ENCODE peak calls at places on chromosomes 6 and 20, in four cellular contexts. One of them, this sample, is unnamed.

GRCh38 chr20:43507150-43508080 is at the start of gene L3MBTL1:
- DNase-seq in progenitor cell of endocrine pancreas: peak; percentile 72
- DNase-seq in cardiac fibroblast: peak; percentile 33
- DNase-seq in left cardiac atrium: peak; percentile 62
- DNase-seq in this sample: peak; percentile 96

GRCh38 chr6:2793491-2794151 is 28.4 kb downstream of the WRNIP1 start:
- DNase-seq in cardiac fibroblast: peak; percentile 17
- DNase-seq in progenitor cell of endocrine pancreas: no peak
- DNase-seq in left cardiac atrium: no peak
- DNase-seq in this sample: no peak

GRCh38 chr20:37275125-37275524 is 13.5 kb upstream of the GHRH start:
- DNase-seq in progenitor cell of endocrine pancreas: no peak
- DNase-seq in left cardiac atrium: no peak
- DNase-seq in cardiac fibroblast: no peak
- DNase-seq in this sample: no peak

GRCh38 chr6:117463762-117464665 is 18.5 kb upstream of the DCBLD1 start:
- DNase-seq in cardiac fibroblast: peak; percentile 88
- DNase-seq in progenitor cell of endocrine pancreas: no peak
- DNase-seq in left cardiac atrium: no peak
- DNase-seq in this sample: no peak

GRCh38 chr20:438581-439469 is 23.5 kb downstream of the TBC1D20 start:
- DNase-seq in cardiac fibroblast: no peak
- DNase-seq in left cardiac atrium: peak; percentile 54
- DNase-seq in progenitor cell of endocrine pancreas: no peak
- DNase-seq in this sample: no peak

GRCh38 chr6:113184736-113185135 is 672.4 kb upstream of the MARCKS start:
- DNase-seq in cardiac fibroblast: peak; percentile 22
- DNase-seq in left cardiac atrium: peak; percentile 54
- DNase-seq in progenitor cell of endocrine pancreas: no peak
- DNase-seq in this sample: no peak

GRCh38 chr20:21103582-21104465 is 2.3 kb downstream of the LINC00237 start:
- DNase-seq in cardiac fibroblast: no peak
- DNase-seq in progenitor cell of endocrine pancreas: no peak
- DNase-seq in left cardiac atrium: no peak
- DNase-seq in this sample: peak; percentile 19

GRCh38 chr20:54475334-54476287 is at the start of gene DOK5:
- DNase-seq in progenitor cell of endocrine pancreas: peak; percentile 16
- DNase-seq in cardiac fibroblast: peak; percentile 38
- DNase-seq in left cardiac atrium: peak; percentile 72
- DNase-seq in this sample: peak; percentile 24

GRCh38 chr6:20325641-20326421 is 75.8 kb upstream of the E2F3 start:
- DNase-seq in cardiac fibroblast: no peak
- DNase-seq in progenitor cell of endocrine pancreas: no peak
- DNase-seq in left cardiac atrium: no peak
- DNase-seq in this sample: no peak

GRCh38 chr6:21587182-21587924 is 6.2 kb upstream of the SOX4 start:
- DNase-seq in cardiac fibroblast: peak; percentile 78
- DNase-seq in progenitor cell of endocrine pancreas: peak; percentile 53
- DNase-seq in left cardiac atrium: peak; percentile 68
- DNase-seq in this sample: peak; percentile 80

GRCh38 chr20:46062621-46063020 is 27.1 kb downstream of the NCOA5 start:
- DNase-seq in left cardiac atrium: no peak
- DNase-seq in progenitor cell of endocrine pancreas: no peak
- DNase-seq in cardiac fibroblast: no peak
- DNase-seq in this sample: no peak

GRCh38 chr6:159806021-159806458 is 6.0 kb downstream of the PNLDC1 start:
- DNase-seq in cardiac fibroblast: no peak
- DNase-seq in left cardiac atrium: no peak
- DNase-seq in progenitor cell of endocrine pancreas: no peak
- DNase-seq in this sample: no peak

GRCh38 chr6:125732398-125732797 is 17.0 kb upstream of the HEY2 start:
- DNase-seq in progenitor cell of endocrine pancreas: no peak
- DNase-seq in cardiac fibroblast: no peak
- DNase-seq in left cardiac atrium: no peak
- DNase-seq in this sample: no peak

GRCh38 chr20:19757487-19757972 is 528 bp upstream of the RIN2 start:
- DNase-seq in cardiac fibroblast: peak; percentile 69
- DNase-seq in left cardiac atrium: peak; percentile 90
- DNase-seq in progenitor cell of endocrine pancreas: peak; percentile 63
- DNase-seq in this sample: peak; percentile 82

GRCh38 chr6:100506651-100507050 is 41.9 kb upstream of the SIM1 start:
- DNase-seq in left cardiac atrium: no peak
- DNase-seq in progenitor cell of endocrine pancreas: no peak
- DNase-seq in cardiac fibroblast: peak; percentile 53
- DNase-seq in this sample: no peak

GRCh38 chr6:123841067-123841896 is 37.6 kb downstream of the NKAIN2 start:
- DNase-seq in cardiac fibroblast: no peak
- DNase-seq in progenitor cell of endocrine pancreas: no peak
- DNase-seq in left cardiac atrium: no peak
- DNase-seq in this sample: no peak

GRCh38 chr20:50053790-50054547 is 59.0 kb downstream of the UBE2V1 start:
- DNase-seq in left cardiac atrium: no peak
- DNase-seq in progenitor cell of endocrine pancreas: no peak
- DNase-seq in cardiac fibroblast: no peak
- DNase-seq in this sample: no peak

GRCh38 chr6:53486679-53487078 is 58.2 kb downstream of the GCLC start:
- DNase-seq in left cardiac atrium: no peak
- DNase-seq in cardiac fibroblast: no peak
- DNase-seq in progenitor cell of endocrine pancreas: no peak
- DNase-seq in this sample: no peak

GRCh38 chr20:62485062-62485700 is 9.4 kb upstream of the GATA5 start:
- DNase-seq in left cardiac atrium: peak; percentile 75
- DNase-seq in cardiac fibroblast: peak; percentile 20
- DNase-seq in progenitor cell of endocrine pancreas: no peak
- DNase-seq in this sample: no peak

GRCh38 chr6:140784573-140784972 is 1348.2 kb upstream of the GJE1 start:
- DNase-seq in cardiac fibroblast: peak; percentile 79
- DNase-seq in left cardiac atrium: no peak
- DNase-seq in progenitor cell of endocrine pancreas: no peak
- DNase-seq in this sample: no peak

This sample was measured in SK-N-SH.